ENCODE peak calls at places on chromosomes 6 and 20, in five cellular contexts. G is posterior cingulate gyrus; U is NCI-H1694; C is CD8-positive, alpha-beta T cell; E is NCI-H1092. O is an unnamed sample.

GRCh38 chr20:43731469-43731868 is 4.7 kb upstream of the GTSF1L start:
- DNase-seq in C (no peak), U (no peak), E (no peak), G (no peak), O (no peak)

GRCh38 chr20:46698788-46699187 is 9.5 kb upstream of the TP53RK start:
- DNase-seq in C (no peak), E (no peak), G (no peak), U (no peak), O (no peak)

GRCh38 chr6:89464295-89464694 is 31.3 kb downstream of the ANKRD6 start:
- DNase-seq in C (no peak), E (no peak), G (no peak), U (no peak), O (no peak)

GRCh38 chr6:139903411-139904157 is 529.1 kb upstream of the CITED2 start:
- DNase-seq in E (no peak), U (no peak), G (no peak), C (no peak), O (no peak)

GRCh38 chr20:36482044-36482473 is 59.3 kb upstream of the MYL9 start:
- DNase-seq in G (no peak), U (peak), E (peak), C (no peak), O (no peak)

GRCh38 chr6:33827546-33828451 is 24.0 kb upstream of the MLN start:
- DNase-seq in E (no peak), U (no peak), G (no peak), C (no peak), O (peak)

GRCh38 chr20:61927826-61928541 is 137.7 kb downstream of the TAF4 start:
- DNase-seq in C (no peak), G (no peak), E (no peak), U (no peak), O (no peak)

GRCh38 chr6:29831776-29832175 is 4.2 kb downstream of the HLA-G start:
- DNase-seq in U (no peak), G (no peak), C (no peak), E (no peak), O (no peak)

GRCh38 chr6:12420626-12421025 is 130.5 kb downstream of the EDN1 start:
- DNase-seq in C (no peak), E (no peak), U (no peak), G (no peak), O (no peak)

GRCh38 chr20:57708694-57709673 is 831 bp downstream of the PMEPA1 start:
- DNase-seq in G (peak), E (no peak), C (peak), U (no peak), O (no peak)

GRCh38 chr6:3382399-3383279 is 74.2 kb downstream of the SLC22A23 start:
- DNase-seq in C (no peak), U (no peak), E (no peak), G (no peak), O (no peak)

GRCh38 chr6:32147401-32148132 is 4.2 kb downstream of the PRRT1 start:
- DNase-seq in C (no peak), U (no peak), E (no peak), G (no peak), O (no peak)

GRCh38 chr6:156662025-156662445 is 115.1 kb upstream of the ARID1B start:
- DNase-seq in E (no peak), C (no peak), U (no peak), G (no peak), O (no peak)

GRCh38 chr6:111803804-111804203 is 69.4 kb downstream of the FYN start:
- DNase-seq in E (no peak), U (no peak), G (no peak), C (no peak), O (no peak)

GRCh38 chr6:158999154-158999668 is 791 bp downstream of the RSPH3 start:
- DNase-seq in E (no peak), G (no peak), C (no peak), U (no peak), O (no peak)

O was measured in hepatic stellate cell.